ENCODE peak calls at places on chromosomes 11 and 22, in eight cellular contexts. J, Y, O, H, E, B, U and R are unnamed samples.

GRCh38 chr11:72750086-72750485 is 2.1 kb downstream of the ARAP1 start:
- DNase-seq in J (no peak), B (no peak), E (no peak), Y (no peak), O (no peak), H (no peak), U (no peak), R (no peak)

GRCh38 chr11:134067486-134067885 is 1.4 kb upstream of the JAM3 start:
- DNase-seq in U (no peak), O (no peak), E (no peak), B (no peak), H (no peak), Y (no peak), J (no peak), R (no peak)

GRCh38 chr11:44290206-44290605 is 19.7 kb downstream of the ALX4 start:
- DNase-seq in U (peak), Y (peak), H (peak), B (no peak), O (no peak), E (no peak), J (no peak), R (no peak)

GRCh38 chr11:8101421-8101820 is 20.4 kb downstream of the TUB start:
- DNase-seq in E (peak), U (no peak), B (no peak), O (no peak), H (no peak), Y (no peak), J (no peak), R (no peak)

GRCh38 chr11:114075891-114076441 is 16.5 kb downstream of the ZBTB16 start:
- DNase-seq in O (no peak), H (no peak), U (peak), Y (no peak), J (no peak), E (peak), B (peak), R (peak)

GRCh38 chr11:68532719-68533369 is 72.3 kb downstream of the PPP6R3 start:
- DNase-seq in U (no peak), H (no peak), O (no peak), E (no peak), B (no peak), Y (no peak), J (no peak), R (no peak)

GRCh38 chr11:6249822-6250555 is 9.6 kb upstream of the CCKBR start:
- DNase-seq in U (peak), H (peak), B (peak), O (no peak), J (peak), E (no peak), Y (peak), R (peak)

GRCh38 chr11:55172734-55173415 is 89.1 kb upstream of the TRIM48 start:
- DNase-seq in E (no peak), U (no peak), Y (no peak), H (no peak), J (no peak), B (no peak), O (no peak), R (no peak)

GRCh38 chr22:50188356-50188755 is 2.6 kb downstream of the TRABD start:
- DNase-seq in J (no peak), U (no peak), B (no peak), O (no peak), Y (no peak), E (no peak), H (no peak), R (no peak)
- H3K27ac ChIP-seq in J (no peak), U (peak), B (no peak), O (no peak), Y (no peak), E (no peak), H (peak), R (no peak)

DNA sequence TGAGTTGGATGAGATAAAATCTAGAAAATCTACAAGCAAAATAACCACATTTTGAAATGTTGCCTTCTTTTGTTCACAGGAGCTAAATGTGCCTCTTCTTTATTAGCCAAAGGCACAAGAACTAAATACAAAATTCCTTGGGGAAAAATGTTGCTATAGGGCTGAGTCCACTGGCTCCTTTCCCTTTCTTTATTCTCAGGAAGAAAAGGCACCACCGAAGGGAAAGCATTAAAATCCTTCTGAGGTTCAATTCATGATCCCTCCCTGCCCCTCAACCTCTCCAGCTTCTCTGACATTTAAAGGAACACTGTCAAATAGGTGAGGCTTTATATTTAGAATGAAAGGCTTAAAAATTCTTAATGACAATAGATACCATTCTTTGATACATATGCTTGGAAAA is 148.4 kb downstream of the MAML2 start:
- DNase-seq in B (no peak), J (no peak), E (no peak), H (no peak), Y (no peak), U (no peak), O (no peak), R (no peak)
- H3K27ac ChIP-seq in B (no peak), J (no peak), E (no peak), H (no peak), Y (no peak), U (no peak), O (no peak), R (no peak)

GRCh38 chr11:9761441-9761945 is 97.6 kb downstream of the SWAP70 start:
- DNase-seq in H (no peak), B (no peak), J (no peak), Y (no peak), O (no peak), E (no peak), U (no peak), R (no peak)

GRCh38 chr11:9762531-9762930 is 98.7 kb downstream of the SWAP70 start:
- DNase-seq in H (no peak), O (no peak), Y (no peak), B (no peak), U (no peak), J (no peak), E (no peak), R (no peak)

GRCh38 chr11:9763301-9763700 is 99.4 kb downstream of the SWAP70 start:
- DNase-seq in U (no peak), H (no peak), J (no peak), O (no peak), Y (no peak), B (no peak), E (no peak), R (no peak)

GRCh38 chr11:9769621-9770020 is 105.7 kb downstream of the SWAP70 start:
- DNase-seq in U (no peak), H (no peak), Y (no peak), J (no peak), B (no peak), E (no peak), O (no peak), R (no peak)

DNA sequence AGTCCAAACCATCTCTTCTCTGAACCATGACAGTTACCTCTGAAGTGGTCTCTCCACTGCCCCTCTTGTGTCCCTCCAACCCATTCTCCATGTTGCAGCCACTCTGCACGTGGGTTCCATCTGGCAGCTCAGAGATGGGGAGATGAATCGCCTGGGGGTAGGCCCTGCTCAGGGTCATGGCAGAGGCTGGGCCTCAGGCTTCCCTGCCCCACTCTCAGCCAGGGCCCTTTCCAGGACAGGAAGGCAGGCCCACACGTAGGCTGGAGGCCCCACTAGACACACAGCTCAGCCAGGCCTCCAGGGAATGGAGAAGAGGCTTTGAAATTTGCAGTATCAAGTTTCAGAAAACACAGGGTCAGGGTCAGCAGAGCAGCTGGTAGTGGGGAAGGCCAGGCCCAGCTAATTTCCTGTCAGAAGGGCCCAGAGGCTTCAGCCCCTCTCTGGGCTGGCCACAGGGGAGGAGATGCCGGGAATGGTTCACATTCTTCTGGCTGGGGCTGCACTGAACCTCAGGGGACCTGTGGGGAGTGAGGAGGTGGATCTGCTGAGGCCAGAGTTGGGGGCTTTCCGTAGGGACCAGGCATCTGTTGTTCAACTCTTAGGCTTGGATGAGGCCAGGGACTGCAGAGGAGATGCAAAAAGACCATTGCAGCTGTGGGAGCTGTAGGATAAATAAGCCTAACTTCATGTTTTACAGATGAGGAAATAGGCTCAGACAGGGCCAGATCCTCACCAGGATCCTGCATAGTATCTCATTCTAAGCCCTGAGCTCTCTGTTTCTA is 101.6 kb downstream of the SWAP70 start:
- DNase-seq in H (no peak), B (peak), Y (no peak), E (no peak), J (no peak), O (no peak), U (peak), R (peak)
- H3K27ac ChIP-seq in H (peak), B (no peak), Y (no peak), E (no peak), J (peak), O (peak), U (peak), R (peak)

GRCh38 chr11:58927393-58928081 is 11.8 kb upstream of the GLYATL1 start:
- DNase-seq in Y (no peak), J (peak), B (no peak), U (peak), O (no peak), E (no peak), H (no peak), R (no peak)
- H3K27ac ChIP-seq in Y (no peak), J (no peak), B (no peak), U (no peak), O (no peak), E (no peak), H (no peak), R (no peak)

DNA sequence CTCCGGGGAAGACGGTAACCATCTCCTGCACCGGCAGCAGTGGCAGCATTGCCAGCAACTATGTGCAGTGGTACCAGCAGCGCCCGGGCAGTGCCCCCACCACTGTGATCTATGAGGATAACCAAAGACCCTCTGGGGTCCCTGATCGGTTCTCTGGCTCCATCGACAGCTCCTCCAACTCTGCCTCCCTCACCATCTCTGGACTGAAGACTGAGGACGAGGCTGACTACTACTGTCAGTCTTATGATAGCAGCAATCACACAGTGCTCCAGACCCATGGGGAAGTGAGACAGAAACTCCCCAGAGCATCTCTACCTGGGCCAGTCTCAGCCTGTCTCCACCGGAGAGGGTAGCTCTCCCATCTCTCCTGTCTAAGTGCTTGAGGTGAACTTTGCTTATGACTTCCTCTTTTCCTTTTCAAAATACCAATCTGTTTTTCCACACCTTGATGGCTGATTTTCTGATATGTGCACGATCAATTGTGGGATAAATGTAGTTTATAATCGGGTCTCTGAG is 48.5 kb upstream of the VPREB1 start:
- DNase-seq in O (peak), H (no peak), J (peak), B (no peak), Y (no peak), U (no peak), E (no peak), R (no peak)
- H3K27ac ChIP-seq in O (no peak), H (no peak), J (no peak), B (no peak), Y (no peak), U (no peak), E (no peak), R (no peak)

DNA sequence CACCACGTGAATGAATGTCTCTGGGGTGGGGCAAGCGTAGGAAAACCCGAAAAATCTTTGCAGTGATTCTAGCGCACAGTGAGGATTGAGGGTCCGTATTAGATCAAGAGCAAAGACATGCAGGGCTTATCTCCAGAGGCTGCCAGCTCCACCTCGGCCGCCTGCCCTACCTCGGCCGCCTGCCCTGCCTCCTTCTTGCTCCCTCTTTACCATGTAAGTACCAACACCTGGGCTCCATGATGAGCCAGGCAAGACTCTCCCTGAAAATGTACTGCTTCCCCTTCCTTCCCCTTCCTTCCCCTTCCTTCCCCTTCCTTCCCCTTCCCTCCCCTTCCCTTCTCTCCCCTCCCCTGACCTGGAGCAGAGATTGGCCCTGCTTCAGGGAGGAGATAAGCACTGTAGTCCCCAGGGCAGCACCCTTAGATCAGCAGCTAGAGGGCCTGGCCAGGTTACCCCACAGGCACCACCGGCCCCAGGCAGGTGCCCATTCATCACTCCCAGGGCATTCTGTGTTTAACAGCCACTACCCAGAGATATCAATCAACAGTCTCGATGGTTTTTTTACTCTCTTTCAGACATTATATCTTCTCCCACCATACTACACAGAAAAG is 25.5 kb upstream of the ADORA2A start:
- DNase-seq in Y (no peak), E (no peak), J (no peak), H (no peak), B (no peak), O (no peak), U (no peak), R (no peak)
- H3K27ac ChIP-seq in Y (no peak), E (no peak), J (peak), H (peak), B (no peak), O (peak), U (peak), R (no peak)

GRCh38 chr22:45551310-45552016 is 48.8 kb downstream of the FBLN1 start:
- DNase-seq in Y (no peak), B (peak), J (no peak), U (peak), E (no peak), H (no peak), O (no peak), R (no peak)
- H3K27ac ChIP-seq in Y (no peak), B (peak), J (peak), U (no peak), E (no peak), H (peak), O (peak), R (no peak)

GRCh38 chr22:17403906-17404305 is 34.6 kb downstream of the CECR2 start:
- DNase-seq in O (no peak), U (peak), B (no peak), E (no peak), J (no peak), Y (no peak), H (no peak), R (no peak)
- H3K27ac ChIP-seq in O (no peak), U (peak), B (no peak), E (no peak), J (no peak), Y (no peak), H (no peak), R (no peak)

GRCh38 chr11:63854696-63855095 is 15.8 kb downstream of the MARK2 start:
- DNase-seq in U (no peak), B (no peak), J (no peak), O (no peak), Y (no peak), H (no peak), E (no peak), R (no peak)

GRCh38 chr11:63862923-63863322 is 24.0 kb downstream of the MARK2 start:
- DNase-seq in Y (no peak), U (no peak), B (no peak), H (no peak), O (no peak), E (no peak), J (peak), R (peak)

GRCh38 chr11:63855975-63856374 is 17.1 kb downstream of the MARK2 start:
- DNase-seq in U (no peak), H (no peak), O (no peak), Y (no peak), J (no peak), E (no peak), B (no peak), R (no peak)

GRCh38 chr11:63858628-63859550 is 20.0 kb downstream of the MARK2 start:
- DNase-seq in E (no peak), B (no peak), O (no peak), U (peak), Y (peak), J (peak), H (no peak), R (peak)
- H3K27ac ChIP-seq in E (no peak), B (no peak), O (peak), U (peak), Y (no peak), J (peak), H (peak), R (peak)

DNA sequence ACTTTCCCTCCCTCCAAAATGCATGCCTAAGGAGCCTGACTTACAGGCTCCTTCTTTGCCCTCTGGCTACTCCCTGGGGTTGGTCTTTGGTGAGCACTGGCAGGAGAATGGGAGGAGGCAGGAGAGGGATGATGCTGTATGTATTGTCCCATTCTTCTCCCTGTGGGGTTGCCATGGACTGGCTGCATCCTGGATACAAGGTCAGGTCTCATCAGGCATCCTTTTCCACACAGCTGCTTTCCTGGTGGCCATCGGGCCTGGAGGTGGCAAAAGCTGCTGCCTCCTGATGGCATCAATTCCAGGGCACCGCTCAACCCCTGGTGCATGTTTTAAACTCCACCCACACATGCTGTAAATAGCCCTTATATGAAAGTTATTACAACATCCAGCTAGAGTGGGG is 257.2 kb downstream of the ETS1 start:
- DNase-seq in O (no peak), H (no peak), U (no peak), B (no peak), J (no peak), Y (no peak), E (no peak), R (no peak)
- H3K27ac ChIP-seq in O (no peak), H (no peak), U (no peak), B (no peak), J (no peak), Y (no peak), E (peak), R (no peak)